ENCODE peak calls at places on chromosomes 11 and 22, in seven cellular contexts. One of them, this sample, is unnamed.

GRCh38 chr11:93017821-93018690 is 48.6 kb downstream of the MTNR1B start:
- DNase-seq in A549: peak; percentile 37
- DNase-seq in IMR-90: no peak
- DNase-seq in ovary: no peak
- DNase-seq in endothelial cell of umbilical vein: no peak
- DNase-seq in gastrocnemius medialis: no peak
- DNase-seq in testis: no peak
- DNase-seq in this sample: no peak

GRCh38 chr22:26273011-26273675 is 103.9 kb downstream of the SEZ6L start:
- DNase-seq in A549: no peak
- DNase-seq in IMR-90: no peak
- DNase-seq in ovary: no peak
- DNase-seq in endothelial cell of umbilical vein: no peak
- DNase-seq in gastrocnemius medialis: no peak
- DNase-seq in testis: no peak
- DNase-seq in this sample: no peak

GRCh38 chr22:42964994-42965699 is 49.8 kb downstream of the PACSIN2 start:
- DNase-seq in A549: no peak
- DNase-seq in IMR-90: peak; percentile 45
- DNase-seq in ovary: no peak
- DNase-seq in endothelial cell of umbilical vein: no peak
- DNase-seq in gastrocnemius medialis: no peak
- DNase-seq in testis: no peak
- DNase-seq in this sample: no peak

GRCh38 chr11:120172054-120172881 is 34.4 kb upstream of the TRIM29 start:
- DNase-seq in A549: peak; percentile 50
- DNase-seq in IMR-90: peak; percentile 60
- DNase-seq in ovary: peak; percentile 71
- DNase-seq in endothelial cell of umbilical vein: peak; percentile 39
- DNase-seq in gastrocnemius medialis: peak; percentile 46
- DNase-seq in testis: peak; percentile 79
- DNase-seq in this sample: peak; percentile 56

GRCh38 chr11:96472085-96472484 is 82.3 kb downstream of the JRKL start:
- DNase-seq in A549: peak; percentile 2
- DNase-seq in IMR-90: no peak
- DNase-seq in ovary: no peak
- DNase-seq in endothelial cell of umbilical vein: no peak
- DNase-seq in gastrocnemius medialis: no peak
- DNase-seq in testis: no peak
- DNase-seq in this sample: no peak

GRCh38 chr11:1054143-1055108 is 17.9 kb upstream of the MUC6 start:
- DNase-seq in A549: peak; percentile 64
- DNase-seq in IMR-90: no peak
- DNase-seq in ovary: peak; percentile 7
- DNase-seq in endothelial cell of umbilical vein: peak; percentile 6
- DNase-seq in gastrocnemius medialis: no peak
- DNase-seq in testis: no peak
- DNase-seq in this sample: no peak

GRCh38 chr22:50677493-50678217 is 5.0 kb downstream of the SHANK3 start:
- DNase-seq in A549: no peak
- DNase-seq in IMR-90: no peak
- DNase-seq in ovary: no peak
- DNase-seq in endothelial cell of umbilical vein: no peak
- DNase-seq in gastrocnemius medialis: no peak
- DNase-seq in testis: peak; percentile 7
- DNase-seq in this sample: no peak

GRCh38 chr22:17890245-17890671 is 116.0 kb upstream of the BID start:
- DNase-seq in A549: no peak
- DNase-seq in IMR-90: peak; percentile 53
- DNase-seq in ovary: no peak
- DNase-seq in endothelial cell of umbilical vein: no peak
- DNase-seq in gastrocnemius medialis: peak; percentile 89
- DNase-seq in testis: no peak
- DNase-seq in this sample: no peak

GRCh38 chr11:7547687-7548086 is 33.9 kb downstream of the PPFIBP2 start:
- DNase-seq in A549: no peak
- DNase-seq in IMR-90: no peak
- DNase-seq in ovary: no peak
- DNase-seq in endothelial cell of umbilical vein: no peak
- DNase-seq in gastrocnemius medialis: no peak
- DNase-seq in testis: no peak
- DNase-seq in this sample: no peak

GRCh38 chr11:38971141-38971540 is 2373.1 kb upstream of the RAG2 start:
- DNase-seq in A549: no peak
- DNase-seq in IMR-90: no peak
- DNase-seq in ovary: no peak
- DNase-seq in endothelial cell of umbilical vein: no peak
- DNase-seq in gastrocnemius medialis: no peak
- DNase-seq in testis: no peak
- DNase-seq in this sample: no peak

GRCh38 chr22:35191412-35191811 is 65.9 kb upstream of the HMGXB4 start:
- DNase-seq in A549: peak; percentile 26
- DNase-seq in IMR-90: peak; percentile 3
- DNase-seq in ovary: no peak
- DNase-seq in endothelial cell of umbilical vein: peak; percentile 59
- DNase-seq in gastrocnemius medialis: no peak
- DNase-seq in testis: no peak
- DNase-seq in this sample: no peak

GRCh38 chr11:116065986-116066385 is 561.8 kb upstream of the CADM1 start:
- DNase-seq in A549: no peak
- DNase-seq in IMR-90: no peak
- DNase-seq in ovary: no peak
- DNase-seq in endothelial cell of umbilical vein: no peak
- DNase-seq in gastrocnemius medialis: no peak
- DNase-seq in testis: no peak
- DNase-seq in this sample: no peak

GRCh38 chr11:121553806-121554205 is 101.0 kb upstream of the SORL1-AS1 start:
- DNase-seq in A549: peak; percentile 26
- DNase-seq in IMR-90: peak; percentile 44
- DNase-seq in ovary: peak; percentile 60
- DNase-seq in endothelial cell of umbilical vein: no peak
- DNase-seq in gastrocnemius medialis: no peak
- DNase-seq in testis: no peak
- DNase-seq in this sample: peak; percentile 80

GRCh38 chr11:25602149-25602548 is 729.8 kb upstream of the ANO3 start:
- DNase-seq in A549: no peak
- DNase-seq in IMR-90: no peak
- DNase-seq in ovary: no peak
- DNase-seq in endothelial cell of umbilical vein: no peak
- DNase-seq in gastrocnemius medialis: no peak
- DNase-seq in testis: no peak
- DNase-seq in this sample: no peak

GRCh38 chr11:16280256-16280682 is 76.1 kb downstream of the SOX6 start:
- DNase-seq in A549: peak; percentile 30
- DNase-seq in IMR-90: no peak
- DNase-seq in ovary: no peak
- DNase-seq in endothelial cell of umbilical vein: peak; percentile 55
- DNase-seq in gastrocnemius medialis: peak; percentile 30
- DNase-seq in testis: no peak
- DNase-seq in this sample: no peak

GRCh38 chr11:68338041-68338800 is 25.8 kb downstream of the LRP5 start:
- DNase-seq in A549: peak; percentile 31
- DNase-seq in IMR-90: peak; percentile 72
- DNase-seq in ovary: no peak
- DNase-seq in endothelial cell of umbilical vein: no peak
- DNase-seq in gastrocnemius medialis: peak; percentile 42
- DNase-seq in testis: no peak
- DNase-seq in this sample: no peak

GRCh38 chr11:8759634-8760033 is 77.0 kb downstream of the RPL27A start:
- DNase-seq in A549: no peak
- DNase-seq in IMR-90: no peak
- DNase-seq in ovary: peak; percentile 39
- DNase-seq in endothelial cell of umbilical vein: no peak
- DNase-seq in gastrocnemius medialis: peak; percentile 48
- DNase-seq in testis: peak; percentile 62
- DNase-seq in this sample: peak; percentile 71

GRCh38 chr11:3008746-3009336 is 16.7 kb upstream of the NAP1L4 start:
- DNase-seq in A549: no peak
- DNase-seq in IMR-90: no peak
- DNase-seq in ovary: no peak
- DNase-seq in endothelial cell of umbilical vein: no peak
- DNase-seq in gastrocnemius medialis: peak; percentile 0
- DNase-seq in testis: no peak
- DNase-seq in this sample: no peak

GRCh38 chr11:128904872-128905344 is 13.8 kb downstream of the KCNJ5 start:
- DNase-seq in A549: peak; percentile 6
- DNase-seq in IMR-90: no peak
- DNase-seq in ovary: no peak
- DNase-seq in endothelial cell of umbilical vein: peak; percentile 29
- DNase-seq in gastrocnemius medialis: no peak
- DNase-seq in testis: no peak
- DNase-seq in this sample: peak; percentile 69

GRCh38 chr22:25054943-25055511 is 102.5 kb downstream of the KIAA1671 start:
- DNase-seq in A549: no peak
- DNase-seq in IMR-90: no peak
- DNase-seq in ovary: no peak
- DNase-seq in endothelial cell of umbilical vein: peak; percentile 22
- DNase-seq in gastrocnemius medialis: peak; percentile 30
- DNase-seq in testis: peak; percentile 52
- DNase-seq in this sample: peak; percentile 95

GRCh38 chr22:49583341-49583740 is 244.3 kb downstream of the BRD1 start:
- DNase-seq in A549: no peak
- DNase-seq in IMR-90: no peak
- DNase-seq in ovary: no peak
- DNase-seq in endothelial cell of umbilical vein: no peak
- DNase-seq in gastrocnemius medialis: no peak
- DNase-seq in testis: no peak
- DNase-seq in this sample: no peak

GRCh38 chr11:38131535-38131934 is 1533.5 kb upstream of the RAG2 start:
- DNase-seq in A549: no peak
- DNase-seq in IMR-90: no peak
- DNase-seq in ovary: no peak
- DNase-seq in endothelial cell of umbilical vein: no peak
- DNase-seq in gastrocnemius medialis: no peak
- DNase-seq in testis: no peak
- DNase-seq in this sample: no peak

GRCh38 chr11:35511666-35512065 is 13.8 kb downstream of the PAMR1 start:
- DNase-seq in A549: peak; percentile 25
- DNase-seq in IMR-90: peak; percentile 91
- DNase-seq in ovary: no peak
- DNase-seq in endothelial cell of umbilical vein: no peak
- DNase-seq in gastrocnemius medialis: no peak
- DNase-seq in testis: no peak
- DNase-seq in this sample: no peak

GRCh38 chr22:48433647-48434046 is 1394.0 kb downstream of the BRD1 start:
- DNase-seq in A549: no peak
- DNase-seq in IMR-90: no peak
- DNase-seq in ovary: no peak
- DNase-seq in endothelial cell of umbilical vein: no peak
- DNase-seq in gastrocnemius medialis: no peak
- DNase-seq in testis: no peak
- DNase-seq in this sample: no peak

GRCh38 chr11:75195164-75195962 is 44.5 kb downstream of the SLCO2B1 start:
- DNase-seq in A549: no peak
- DNase-seq in IMR-90: no peak
- DNase-seq in ovary: no peak
- DNase-seq in endothelial cell of umbilical vein: peak; percentile 10
- DNase-seq in gastrocnemius medialis: peak; percentile 58
- DNase-seq in testis: peak; percentile 79
- DNase-seq in this sample: peak; percentile 81

GRCh38 chr11:18956630-18957029 is 17.4 kb upstream of the MRGPRX1 start:
- DNase-seq in A549: no peak
- DNase-seq in IMR-90: no peak
- DNase-seq in ovary: no peak
- DNase-seq in endothelial cell of umbilical vein: no peak
- DNase-seq in gastrocnemius medialis: no peak
- DNase-seq in testis: no peak
- DNase-seq in this sample: no peak

GRCh38 chr11:46345131-46345597 is 2.1 kb upstream of the DGKZ start:
- DNase-seq in A549: no peak
- DNase-seq in IMR-90: no peak
- DNase-seq in ovary: no peak
- DNase-seq in endothelial cell of umbilical vein: peak; percentile 54
- DNase-seq in gastrocnemius medialis: no peak
- DNase-seq in testis: no peak
- DNase-seq in this sample: peak; percentile 25
- TF ChIP-seq POLR2A in A549: no peak
- TF ChIP-seq POLR2A in IMR-90: no peak
- TF ChIP-seq POLR2A in ovary: no peak
- TF ChIP-seq POLR2A in endothelial cell of umbilical vein: peak; percentile 72
- TF ChIP-seq POLR2A in gastrocnemius medialis: peak; percentile 47
- TF ChIP-seq POLR2A in testis: no peak
- TF ChIP-seq POLR2A in this sample: no peak

DNA sequence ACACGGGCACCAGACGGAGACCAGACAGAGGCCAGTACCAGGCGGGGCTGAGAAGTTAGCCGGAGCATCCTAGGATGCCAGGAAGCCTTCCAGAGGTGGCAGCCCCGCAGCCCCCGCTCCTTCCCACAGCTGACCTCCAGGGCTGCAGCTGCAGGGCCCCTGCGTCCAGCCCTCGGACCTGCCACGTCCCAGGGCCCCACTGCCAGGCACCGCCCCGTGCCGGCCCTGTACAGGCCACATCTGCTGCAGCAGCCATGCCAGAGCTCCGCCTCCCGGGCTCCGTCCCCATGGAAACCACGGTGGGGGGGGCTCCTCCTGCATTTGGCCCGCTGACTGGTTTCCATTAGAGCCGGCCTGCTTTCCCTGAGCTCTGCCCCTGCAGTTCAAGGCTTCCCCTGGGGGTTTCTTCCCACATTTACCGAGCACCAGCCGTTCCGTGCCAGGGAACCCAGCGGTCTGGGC is 62.5 kb upstream of the PPARA start:
- DNase-seq in A549: peak; percentile 67
- DNase-seq in IMR-90: peak; percentile 86
- DNase-seq in ovary: peak; percentile 88
- DNase-seq in endothelial cell of umbilical vein: peak; percentile 85
- DNase-seq in gastrocnemius medialis: peak; percentile 95
- DNase-seq in testis: peak; percentile 90
- DNase-seq in this sample: peak; percentile 43
- H3K4me1 ChIP-seq in A549: peaks cover 84% of the 10 kb centered on the region
- H3K4me1 ChIP-seq in IMR-90: peaks cover 33% of the 10 kb centered on the region
- H3K4me1 ChIP-seq in ovary: peaks cover 57% of the 10 kb centered on the region
- H3K4me1 ChIP-seq in endothelial cell of umbilical vein: peaks cover 67% of the 10 kb centered on the region
- H3K4me1 ChIP-seq in gastrocnemius medialis: peaks cover 97% of the 10 kb centered on the region
- H3K4me1 ChIP-seq in testis: peaks cover 92% of the 10 kb centered on the region
- H3K4me1 ChIP-seq in this sample: peaks cover 84% of the 10 kb centered on the region

DNA sequence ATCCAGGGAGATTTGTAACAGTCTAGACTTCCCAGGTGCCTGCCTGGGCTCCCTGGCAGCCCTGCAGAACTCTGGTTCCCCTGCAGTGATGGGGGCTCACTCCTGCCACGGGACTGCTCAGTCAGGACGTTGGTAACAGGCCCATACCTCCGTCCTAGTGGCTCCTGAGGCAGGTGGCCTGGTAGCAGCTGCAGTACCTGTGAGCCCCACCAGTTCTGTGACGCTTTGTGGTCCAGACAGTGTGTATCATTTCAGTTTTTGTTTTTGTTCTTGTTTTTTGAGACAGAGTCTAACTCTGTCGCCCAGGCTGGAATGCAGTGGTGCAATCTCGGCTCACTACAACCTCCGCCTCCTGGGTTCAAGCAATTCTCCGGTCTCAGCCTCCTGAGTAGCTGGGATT is 27.8 kb downstream of the POLR3H start:
- DNase-seq in A549: no peak
- DNase-seq in IMR-90: no peak
- DNase-seq in ovary: no peak
- DNase-seq in endothelial cell of umbilical vein: no peak
- DNase-seq in gastrocnemius medialis: no peak
- DNase-seq in testis: no peak
- DNase-seq in this sample: no peak
- H3K27ac ChIP-seq in A549: no peak overlapping the region
- H3K27ac ChIP-seq in IMR-90: no peak overlapping the region
- H3K27ac ChIP-seq in ovary: no peak overlapping the region
- H3K27ac ChIP-seq in endothelial cell of umbilical vein: no peak overlapping the region
- H3K27ac ChIP-seq in gastrocnemius medialis: peak overlapping the region; percentile 96
- H3K27ac ChIP-seq in testis: no peak overlapping the region
- H3K27ac ChIP-seq in this sample: no peak overlapping the region

GRCh38 chr22:30591588-30592359 is at the start of gene PES1:
- DNase-seq in A549: peak; percentile 98
- DNase-seq in IMR-90: peak; percentile 99
- DNase-seq in ovary: peak; percentile 96
- DNase-seq in endothelial cell of umbilical vein: peak; percentile 99
- DNase-seq in gastrocnemius medialis: peak; percentile 94
- DNase-seq in testis: peak; percentile 98
- DNase-seq in this sample: peak; percentile 95
- TF ChIP-seq POLR2A in A549: peak; percentile 31
- TF ChIP-seq POLR2A in IMR-90: peak; percentile 74
- TF ChIP-seq POLR2A in ovary: peak; percentile 23
- TF ChIP-seq POLR2A in endothelial cell of umbilical vein: no peak
- TF ChIP-seq POLR2A in gastrocnemius medialis: peak; percentile 44
- TF ChIP-seq POLR2A in testis: no peak
- TF ChIP-seq POLR2A in this sample: no peak